ENCODE peak calls at places on chromosomes 6 and 20, in seven cellular contexts. One of them, this sample, is unnamed.

GRCh38 chr6:31529329-31530150 is 778 bp downstream of the MCCD1 start:
- DNase-seq in RPMI8226: no peak
- DNase-seq in fibroblast of lung: no peak
- DNase-seq in T-helper 9 cell: no peak
- DNase-seq in GM03348: no peak
- DNase-seq in pancreas: no peak
- DNase-seq in AG10803: no peak
- DNase-seq in this sample: no peak

GRCh38 chr6:24930386-24930785 is 5.4 kb downstream of the RIPOR2 start:
- DNase-seq in RPMI8226: no peak
- DNase-seq in fibroblast of lung: peak; percentile 90
- DNase-seq in T-helper 9 cell: no peak
- DNase-seq in GM03348: peak; percentile 57
- DNase-seq in pancreas: no peak
- DNase-seq in AG10803: peak; percentile 76
- DNase-seq in this sample: peak; percentile 34

GRCh38 chr20:40683221-40683893 is 5.7 kb downstream of the MAFB start:
- DNase-seq in RPMI8226: no peak
- DNase-seq in fibroblast of lung: no peak
- DNase-seq in T-helper 9 cell: no peak
- DNase-seq in GM03348: peak; percentile 47
- DNase-seq in pancreas: no peak
- DNase-seq in AG10803: peak; percentile 47
- DNase-seq in this sample: no peak

GRCh38 chr6:68726307-68726706 is 91.2 kb downstream of the ADGRB3 start:
- DNase-seq in RPMI8226: no peak
- DNase-seq in fibroblast of lung: no peak
- DNase-seq in T-helper 9 cell: no peak
- DNase-seq in GM03348: no peak
- DNase-seq in pancreas: no peak
- DNase-seq in AG10803: no peak
- DNase-seq in this sample: no peak

GRCh38 chr6:72080260-72080941 is 194.1 kb downstream of the RIMS1 start:
- DNase-seq in RPMI8226: no peak
- DNase-seq in fibroblast of lung: no peak
- DNase-seq in T-helper 9 cell: no peak
- DNase-seq in GM03348: no peak
- DNase-seq in pancreas: no peak
- DNase-seq in AG10803: no peak
- DNase-seq in this sample: no peak

GRCh38 chr6:82712826-82713225 is 349.2 kb downstream of the TPBG start:
- DNase-seq in RPMI8226: no peak
- DNase-seq in fibroblast of lung: peak; percentile 5
- DNase-seq in T-helper 9 cell: no peak
- DNase-seq in GM03348: no peak
- DNase-seq in pancreas: no peak
- DNase-seq in AG10803: no peak
- DNase-seq in this sample: peak; percentile 4

GRCh38 chr6:26121141-26122004 is 34.1 kb downstream of the HFE start:
- DNase-seq in RPMI8226: no peak
- DNase-seq in fibroblast of lung: peak; percentile 39
- DNase-seq in T-helper 9 cell: no peak
- DNase-seq in GM03348: no peak
- DNase-seq in pancreas: no peak
- DNase-seq in AG10803: no peak
- DNase-seq in this sample: peak; percentile 59

GRCh38 chr6:169240125-169240524 is 13.5 kb downstream of the THBS2 start:
- DNase-seq in RPMI8226: no peak
- DNase-seq in fibroblast of lung: no peak
- DNase-seq in T-helper 9 cell: no peak
- DNase-seq in GM03348: no peak
- DNase-seq in pancreas: no peak
- DNase-seq in AG10803: no peak
- DNase-seq in this sample: no peak

GRCh38 chr6:2480267-2480966 is 235.0 kb upstream of the GMDS start:
- DNase-seq in RPMI8226: peak; percentile 73
- DNase-seq in fibroblast of lung: no peak
- DNase-seq in T-helper 9 cell: no peak
- DNase-seq in GM03348: no peak
- DNase-seq in pancreas: no peak
- DNase-seq in AG10803: no peak
- DNase-seq in this sample: no peak

GRCh38 chr6:26205625-26206574 is 118.7 kb downstream of the HFE start:
- DNase-seq in RPMI8226: peak; percentile 72
- DNase-seq in fibroblast of lung: peak; percentile 74
- DNase-seq in T-helper 9 cell: no peak
- DNase-seq in GM03348: peak; percentile 67
- DNase-seq in pancreas: no peak
- DNase-seq in AG10803: peak; percentile 87
- DNase-seq in this sample: peak; percentile 87

GRCh38 chr6:113019176-113019575 is 672.0 kb downstream of the RFPL4B start:
- DNase-seq in RPMI8226: no peak
- DNase-seq in fibroblast of lung: no peak
- DNase-seq in T-helper 9 cell: no peak
- DNase-seq in GM03348: no peak
- DNase-seq in pancreas: no peak
- DNase-seq in AG10803: no peak
- DNase-seq in this sample: no peak

GRCh38 chr20:10492065-10492464 is 57.0 kb downstream of the SLX4IP start:
- DNase-seq in RPMI8226: no peak
- DNase-seq in fibroblast of lung: peak; percentile 52
- DNase-seq in T-helper 9 cell: no peak
- DNase-seq in GM03348: peak; percentile 48
- DNase-seq in pancreas: no peak
- DNase-seq in AG10803: peak; percentile 66
- DNase-seq in this sample: peak; percentile 89

GRCh38 chr6:30542404-30542725 is 13.9 kb downstream of the GNL1 start:
- DNase-seq in RPMI8226: no peak
- DNase-seq in fibroblast of lung: no peak
- DNase-seq in T-helper 9 cell: no peak
- DNase-seq in GM03348: no peak
- DNase-seq in pancreas: no peak
- DNase-seq in AG10803: no peak
- DNase-seq in this sample: no peak

GRCh38 chr6:41419385-41419784 is 84.0 kb downstream of the NCR2 start:
- DNase-seq in RPMI8226: no peak
- DNase-seq in fibroblast of lung: no peak
- DNase-seq in T-helper 9 cell: no peak
- DNase-seq in GM03348: no peak
- DNase-seq in pancreas: no peak
- DNase-seq in AG10803: no peak
- DNase-seq in this sample: no peak

GRCh38 chr20:19757973-19758887 is at the start of gene RIN2:
- DNase-seq in RPMI8226: no peak
- DNase-seq in fibroblast of lung: peak; percentile 88
- DNase-seq in T-helper 9 cell: no peak
- DNase-seq in GM03348: peak; percentile 97
- DNase-seq in pancreas: peak; percentile 89
- DNase-seq in AG10803: peak; percentile 91
- DNase-seq in this sample: peak; percentile 88

GRCh38 chr6:52505726-52506501 is 70.9 kb downstream of the TRAM2 start:
- DNase-seq in RPMI8226: peak; percentile 18
- DNase-seq in fibroblast of lung: no peak
- DNase-seq in T-helper 9 cell: no peak
- DNase-seq in GM03348: no peak
- DNase-seq in pancreas: no peak
- DNase-seq in AG10803: no peak
- DNase-seq in this sample: no peak

GRCh38 chr6:136466789-136467585 is 83.2 kb downstream of the MAP7 start:
- DNase-seq in RPMI8226: no peak
- DNase-seq in fibroblast of lung: no peak
- DNase-seq in T-helper 9 cell: no peak
- DNase-seq in GM03348: no peak
- DNase-seq in pancreas: no peak
- DNase-seq in AG10803: no peak
- DNase-seq in this sample: no peak

GRCh38 chr6:16803294-16804006 is 42.2 kb upstream of the ATXN1 start:
- DNase-seq in RPMI8226: no peak
- DNase-seq in fibroblast of lung: peak; percentile 77
- DNase-seq in T-helper 9 cell: no peak
- DNase-seq in GM03348: no peak
- DNase-seq in pancreas: no peak
- DNase-seq in AG10803: no peak
- DNase-seq in this sample: peak; percentile 71

This sample was measured in iris pigment epithelial cell.